ENCODE peak calls at places on chromosomes 2 and 18, in ten cellular contexts. M is GM12865; L is left ventricle myocardium superior; S is NCI-H1092; G is GM04503; D is psoas muscle; O is amniotic stem cell; Y is RKO; H is NCI-H460; I is stimulated activated naive CD8-positive, alpha-beta T cell treated with anti-CD3 and anti-CD28 coated beads, Interleukin-15, Interleukin-2, amounts not matched to agents 100 U/mL and 50 U/mL, for 24 hours. C is an unnamed sample.

GRCh38 chr2:136212426-136213378 is 94.8 kb upstream of the CXCR4 start:
- DNase-seq in H (no peak), L (no peak), O (no peak), I (no peak), G (no peak), M (peak), D (no peak), Y (no peak), S (no peak), C (no peak)

GRCh38 chr18:36580874-36581750 is 247.7 kb downstream of the TPGS2 start:
- DNase-seq in I (no peak), Y (peak), D (no peak), M (no peak), O (peak), L (no peak), S (no peak), H (no peak), G (peak), C (peak)

GRCh38 chr18:7817596-7817995 is 250.5 kb downstream of the PTPRM start:
- DNase-seq in M (no peak), O (no peak), H (no peak), S (no peak), I (no peak), Y (no peak), D (no peak), L (no peak), G (peak), C (no peak)

GRCh38 chr2:216632952-216633615 is at the start of gene IGFBP2:
- DNase-seq in G (no peak), O (peak), D (no peak), M (no peak), H (peak), L (peak), Y (peak), I (peak), S (peak), C (no peak)

GRCh38 chr2:38116762-38117161 is 40.8 kb upstream of the CYP1B1 start:
- DNase-seq in O (peak), Y (no peak), H (no peak), I (no peak), M (no peak), G (no peak), L (no peak), S (no peak), D (no peak), C (no peak)

GRCh38 chr2:74512744-74513604 is 1.3 kb upstream of the TLX2 start:
- DNase-seq in L (no peak), G (no peak), M (no peak), H (no peak), S (no peak), D (no peak), Y (no peak), O (no peak), I (no peak), C (no peak)

GRCh38 chr18:11850821-11851155 is 425 bp upstream of the CHMP1B start:
- DNase-seq in G (peak), I (no peak), M (no peak), L (no peak), S (no peak), D (no peak), H (no peak), Y (peak), O (peak), C (no peak)

GRCh38 chr2:239548491-239548890 is 147.7 kb upstream of the HDAC4 start:
- DNase-seq in S (no peak), H (no peak), G (no peak), D (no peak), Y (no peak), O (no peak), L (no peak), I (peak), M (no peak), C (no peak)

GRCh38 chr2:54407693-54408092 is 48.4 kb upstream of the SPTBN1 start:
- DNase-seq in O (no peak), D (no peak), G (no peak), H (no peak), M (no peak), L (no peak), Y (no peak), S (no peak), I (no peak), C (no peak)

GRCh38 chr2:231604685-231605606 is 12.3 kb downstream of the TEX44 start:
- DNase-seq in S (peak), D (peak), H (peak), G (peak), O (peak), I (peak), M (peak), Y (peak), L (peak), C (peak)

GRCh38 chr2:111705711-111706323 is 178.2 kb downstream of the ANAPC1 start:
- DNase-seq in Y (peak), M (peak), G (no peak), L (no peak), H (no peak), D (no peak), O (no peak), I (peak), S (no peak), C (peak)

C was measured in HFF-Myc.